ENCODE peak calls at places on chromosomes 1 and 21, in ten cellular contexts. I is lung, X is HFF-Myc, Y is brain microvascular endothelial cell, P is psoas muscle, D is AG04449, V is SJSA1, G is AG04450, Q is choroid plexus epithelial cell, U is NB4. M is an unnamed sample.

GRCh38 chr1:172654535-172654934 is 4.4 kb upstream of the FASLG start:
- DNase-seq in I (no peak), X (no peak), Y (peak), P (no peak), D (no peak), V (no peak), G (peak), Q (peak), U (no peak), M (peak)

GRCh38 chr21:37916795-37917142 is 512 bp upstream of the KCNJ6 start:
- DNase-seq in I (no peak), X (no peak), Y (no peak), P (no peak), D (no peak), V (peak), G (no peak), Q (peak), U (no peak), M (no peak)

GRCh38 chr1:169928438-169929209 is 34.9 kb upstream of the SCYL3 start:
- DNase-seq in I (no peak), X (no peak), Y (no peak), P (no peak), D (no peak), V (peak), G (peak), Q (peak), U (peak), M (peak)

GRCh38 chr1:21924503-21925005 is 12.6 kb downstream of the HSPG2 start:
- DNase-seq in I (no peak), X (no peak), Y (no peak), P (peak), D (no peak), V (peak), G (no peak), Q (no peak), U (peak), M (peak)

GRCh38 chr21:15514073-15514946 is 215.5 kb upstream of the USP25 start:
- DNase-seq in I (no peak), X (no peak), Y (no peak), P (no peak), D (no peak), V (no peak), G (no peak), Q (no peak), U (no peak), M (no peak)

GRCh38 chr1:32953495-32953894 is 11.1 kb downstream of the RNF19B start:
- DNase-seq in I (no peak), X (no peak), Y (peak), P (no peak), D (no peak), V (peak), G (no peak), Q (peak), U (no peak), M (peak)

GRCh38 chr1:167784876-167785550 is 63.2 kb downstream of the MPZL1 start:
- DNase-seq in I (no peak), X (no peak), Y (no peak), P (no peak), D (no peak), V (no peak), G (no peak), Q (peak), U (no peak), M (no peak)

GRCh38 chr1:21783679-21784603 is 992 bp upstream of the USP48 start:
- DNase-seq in I (no peak), X (peak), Y (peak), P (peak), D (no peak), V (no peak), G (peak), Q (peak), U (peak), M (peak)

GRCh38 chr1:92804721-92805169 is 19.8 kb upstream of the EVI5 start:
- DNase-seq in I (peak), X (peak), Y (peak), P (peak), D (peak), V (peak), G (peak), Q (peak), U (peak), M (peak)

GRCh38 chr1:39754026-39754569 is 15.4 kb downstream of the PPIE start:
- DNase-seq in I (no peak), X (no peak), Y (no peak), P (no peak), D (no peak), V (no peak), G (no peak), Q (peak), U (no peak), M (no peak)

GRCh38 chr1:2373551-2374259 is 17.6 kb downstream of the MORN1 start:
- DNase-seq in I (no peak), X (no peak), Y (no peak), P (no peak), D (no peak), V (no peak), G (no peak), Q (no peak), U (no peak), M (no peak)

GRCh38 chr21:44517175-44517899 is 22.7 kb downstream of the KRTAP10-1 start:
- DNase-seq in I (no peak), X (no peak), Y (peak), P (no peak), D (no peak), V (no peak), G (no peak), Q (peak), U (peak), M (no peak)

GRCh38 chr1:231420959-231421615 is 1.0 kb downstream of the EGLN1 start:
- DNase-seq in I (peak), X (no peak), Y (peak), P (peak), D (no peak), V (peak), G (no peak), Q (peak), U (peak), M (peak)

GRCh38 chr1:47759581-47760247 is 237.5 kb downstream of the TRABD2B start:
- DNase-seq in I (no peak), X (no peak), Y (no peak), P (no peak), D (no peak), V (no peak), G (no peak), Q (no peak), U (no peak), M (no peak)

GRCh38 chr1:86905875-86906274 is 8.1 kb downstream of the SELENOF start:
- DNase-seq in I (no peak), X (no peak), Y (no peak), P (no peak), D (no peak), V (no peak), G (no peak), Q (no peak), U (no peak), M (no peak)

GRCh38 chr1:118204106-118204505 is 19.1 kb upstream of the SPAG17 start:
- DNase-seq in I (no peak), X (peak), Y (no peak), P (no peak), D (no peak), V (no peak), G (no peak), Q (no peak), U (no peak), M (no peak)

GRCh38 chr1:245956225-245956624 is 550.9 kb downstream of the SMYD3 start:
- DNase-seq in I (no peak), X (no peak), Y (peak), P (no peak), D (no peak), V (no peak), G (no peak), Q (no peak), U (no peak), M (no peak)

GRCh38 chr1:51288578-51288977 is 41.8 kb downstream of the TTC39A start:
- DNase-seq in I (no peak), X (no peak), Y (no peak), P (no peak), D (no peak), V (no peak), G (no peak), Q (no peak), U (no peak), M (no peak)

GRCh38 chr1:245807954-245808719 is 653.4 kb downstream of the KIF26B start:
- DNase-seq in I (peak), X (no peak), Y (no peak), P (no peak), D (no peak), V (no peak), G (no peak), Q (no peak), U (peak), M (no peak)

GRCh38 chr1:116256875-116257823 is 115.9 kb upstream of the ATP1A1 start:
- DNase-seq in I (no peak), X (no peak), Y (no peak), P (no peak), D (no peak), V (no peak), G (no peak), Q (no peak), U (no peak), M (no peak)

GRCh38 chr1:98003442-98003841 is 82.6 kb upstream of the DPYD start:
- DNase-seq in I (no peak), X (no peak), Y (no peak), P (no peak), D (no peak), V (no peak), G (no peak), Q (no peak), U (no peak), M (no peak)

GRCh38 chr21:45776971-45777370 is 133.4 kb downstream of the PCBP3 start:
- DNase-seq in I (no peak), X (no peak), Y (no peak), P (no peak), D (no peak), V (no peak), G (no peak), Q (no peak), U (no peak), M (no peak)

GRCh38 chr1:244212792-244213475 is 161.9 kb downstream of the ZBTB18 start:
- DNase-seq in I (no peak), X (no peak), Y (no peak), P (no peak), D (no peak), V (no peak), G (no peak), Q (no peak), U (no peak), M (peak)

GRCh38 chr1:84971957-84972356 is 25.0 kb downstream of the MCOLN2 start:
- DNase-seq in I (no peak), X (no peak), Y (no peak), P (no peak), D (no peak), V (no peak), G (no peak), Q (no peak), U (no peak), M (no peak)
- H3K4me3 ChIP-seq in I (no peak), X (no peak), Y (no peak), P (no peak), D (no peak), V (no peak), G (no peak), Q (no peak), U (no peak), M (no peak)

GRCh38 chr1:107997846-107998245 is 32.9 kb upstream of the VAV3 start:
- DNase-seq in I (no peak), X (no peak), Y (no peak), P (no peak), D (no peak), V (no peak), G (no peak), Q (no peak), U (no peak), M (no peak)
- H3K4me3 ChIP-seq in I (no peak), X (no peak), Y (no peak), P (no peak), D (no peak), V (no peak), G (no peak), Q (no peak), U (no peak), M (no peak)

DNA sequence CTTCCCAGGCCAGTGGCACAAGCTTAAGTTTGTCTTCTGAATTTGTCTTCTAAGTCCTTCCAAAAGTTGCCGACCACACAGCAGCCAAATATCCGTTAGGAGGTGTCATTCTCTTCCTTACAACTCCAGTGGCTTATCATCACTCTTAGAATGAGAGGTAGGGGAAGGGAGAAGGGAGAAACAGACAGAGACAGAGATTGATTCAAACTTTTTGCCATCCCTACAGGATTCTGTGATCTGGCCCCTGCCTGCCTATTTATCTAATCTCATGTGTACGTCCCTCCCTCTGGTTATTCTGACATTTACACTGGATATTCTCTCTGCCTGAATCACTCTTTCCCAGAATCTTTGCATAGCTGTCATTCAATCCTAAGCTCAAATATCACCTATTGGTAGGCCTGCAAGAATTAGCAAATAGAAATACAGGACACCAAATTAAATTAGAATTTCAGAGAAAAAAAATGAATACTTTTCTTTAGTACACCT is 488 bp upstream of the GNL2 start:
- DNase-seq in I (no peak), X (no peak), Y (no peak), P (no peak), D (no peak), V (no peak), G (no peak), Q (no peak), U (no peak), M (no peak)
- H3K4me3 ChIP-seq in I (no peak), X (peak), Y (peak), P (peak), D (peak), V (peak), G (peak), Q (peak), U (peak), M (peak)

GRCh38 chr1:229229137-229229720 is 41.7 kb upstream of the RAB4A start:
- DNase-seq in I (no peak), X (no peak), Y (no peak), P (no peak), D (no peak), V (peak), G (no peak), Q (peak), U (peak), M (peak)

GRCh38 chr1:229230893-229231753 is 39.8 kb upstream of the RAB4A start:
- DNase-seq in I (no peak), X (no peak), Y (peak), P (no peak), D (no peak), V (peak), G (no peak), Q (peak), U (peak), M (peak)

GRCh38 chr1:229230136-229230892 is 40.6 kb upstream of the RAB4A start:
- DNase-seq in I (no peak), X (no peak), Y (no peak), P (peak), D (no peak), V (no peak), G (no peak), Q (no peak), U (peak), M (no peak)

GRCh38 chr1:229229721-229230135 is 41.2 kb upstream of the RAB4A start:
- DNase-seq in I (peak), X (no peak), Y (no peak), P (peak), D (no peak), V (no peak), G (no peak), Q (no peak), U (peak), M (peak)

DNA sequence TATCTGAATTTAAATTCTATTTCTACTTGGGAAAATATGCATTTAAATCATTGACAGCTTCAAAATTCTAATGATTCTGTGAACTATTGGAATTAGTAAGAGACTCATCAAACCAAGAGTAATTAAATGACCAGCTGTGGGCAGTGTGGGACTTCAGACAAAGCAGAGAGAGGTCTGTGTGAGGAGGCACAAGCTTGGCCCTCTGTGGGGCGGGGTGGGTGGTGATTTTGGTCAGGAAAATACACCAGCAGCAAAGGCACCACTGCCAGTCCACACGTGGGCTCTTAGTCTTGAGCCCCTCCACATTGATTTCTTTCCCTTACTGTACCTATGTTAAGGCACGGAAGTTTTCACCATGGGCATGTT is 39.2 kb upstream of the RAB4A start:
- DNase-seq in I (no peak), X (no peak), Y (no peak), P (no peak), D (no peak), V (no peak), G (no peak), Q (no peak), U (peak), M (no peak)
- H3K4me3 ChIP-seq in I (no peak), X (no peak), Y (no peak), P (no peak), D (no peak), V (no peak), G (no peak), Q (no peak), U (no peak), M (no peak)

GRCh38 chr1:155242805-155243358 is 12.4 kb downstream of the ENTREP3 start:
- DNase-seq in I (no peak), X (no peak), Y (no peak), P (no peak), D (no peak), V (no peak), G (no peak), Q (no peak), U (no peak), M (peak)
- H3K4me3 ChIP-seq in I (no peak), X (peak), Y (peak), P (peak), D (peak), V (peak), G (peak), Q (peak), U (peak), M (peak)

DNA sequence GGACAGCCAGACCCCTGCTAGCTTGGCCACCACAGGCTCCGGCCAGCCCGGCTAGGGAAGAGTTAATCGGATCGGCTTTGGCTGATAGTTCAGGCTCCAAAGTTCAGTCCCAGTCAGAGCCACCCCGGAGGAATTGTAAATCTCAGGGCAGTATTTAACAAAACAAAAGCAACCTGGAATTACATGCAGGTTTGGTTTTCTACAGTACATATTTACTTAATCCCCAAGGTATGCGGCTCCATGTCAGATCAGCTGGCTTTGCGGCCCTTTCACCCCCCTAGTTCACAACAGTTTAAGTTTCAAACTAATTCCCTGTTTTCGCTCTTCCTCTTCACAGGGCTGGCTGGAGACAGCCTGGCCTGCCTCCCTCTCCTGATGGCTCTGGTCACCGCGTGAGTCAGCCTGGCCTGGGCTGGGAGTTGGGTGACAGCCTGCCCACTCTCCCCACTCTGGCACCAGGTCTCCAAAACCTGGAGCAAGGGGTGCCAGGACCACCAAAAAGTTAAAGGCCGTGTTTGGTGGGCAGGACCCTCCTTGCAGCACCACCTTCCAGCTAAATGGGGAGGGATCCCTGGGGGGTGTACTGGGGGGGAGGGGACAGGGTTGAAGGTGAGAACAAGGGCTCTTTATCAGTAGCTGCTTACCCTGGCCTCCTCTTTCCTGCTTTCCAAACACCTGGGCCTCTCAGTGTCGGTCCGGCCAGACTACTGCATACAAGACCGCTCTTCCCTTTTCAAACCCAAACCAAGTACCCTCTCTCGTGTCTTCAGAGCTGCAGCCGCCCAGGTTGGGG is 1.9 kb downstream of the DHRS3 start:
- DNase-seq in I (peak), X (no peak), Y (no peak), P (peak), D (no peak), V (peak), G (no peak), Q (peak), U (peak), M (peak)
- H3K4me3 ChIP-seq in I (peak), X (peak), Y (peak), P (peak), D (peak), V (peak), G (peak), Q (peak), U (no peak), M (peak)

DNA sequence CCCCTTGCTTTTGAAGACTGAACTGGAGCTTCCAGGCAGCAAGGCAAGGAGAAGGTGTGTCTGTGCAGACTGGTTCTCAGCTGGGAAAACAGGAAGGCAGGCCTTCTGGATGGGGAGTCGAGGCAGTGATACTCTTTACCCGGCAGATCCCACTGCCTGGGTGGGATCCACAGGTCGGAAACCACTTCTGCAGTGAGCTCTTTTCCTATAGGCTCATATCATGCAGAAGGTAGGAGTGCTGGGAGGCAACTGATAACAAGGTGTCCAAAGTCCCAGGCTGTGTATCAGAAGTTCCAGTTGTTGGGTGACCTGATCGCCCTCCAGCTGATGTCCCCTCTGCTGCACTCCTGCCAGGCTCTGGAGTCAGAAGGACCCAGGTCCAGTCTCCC is 17.1 kb downstream of the ACOT11 start:
- DNase-seq in I (no peak), X (no peak), Y (no peak), P (no peak), D (no peak), V (no peak), G (no peak), Q (no peak), U (no peak), M (no peak)
- H3K4me3 ChIP-seq in I (no peak), X (no peak), Y (no peak), P (no peak), D (no peak), V (no peak), G (no peak), Q (no peak), U (no peak), M (no peak)

M was measured in fibroblast of pulmonary artery.